ENCODE peak calls at places on chromosomes 5 and 9, in ten cellular contexts. Y is GM03348; L is activated CD8-positive, alpha-beta memory T cell treated with anti-CD3 and anti-CD28 coated beads, Interleukin-2, amount 50 U/mL, for 48 hours; M is NCI-H1436; C is activated T-helper 1 cell treated with Interleukin-2 at 50 U/mL for 16 hours; W is heart right ventricle; B is T1000; P is NCI-H345; K is AG08396; R is GM23248. A is an unnamed sample.

GRCh38 chr5:58041884-58042283 is 418.0 kb downstream of the PLK2 start:
- DNase-seq in C (no peak), K (no peak), R (no peak), Y (no peak), L (no peak), B (no peak), M (no peak), P (no peak), W (no peak), A (no peak)

GRCh38 chr5:73370620-73371583 is 77.7 kb downstream of the FOXD1 start:
- DNase-seq in M (no peak), K (peak), B (peak), C (no peak), L (no peak), R (peak), W (no peak), Y (peak), P (no peak), A (peak)

GRCh38 chr9:111913159-111913558 is 16.5 kb downstream of the UGCG start:
- DNase-seq in Y (no peak), L (no peak), M (no peak), P (no peak), R (no peak), B (no peak), K (no peak), W (no peak), C (no peak), A (no peak)

GRCh38 chr9:96420468-96421219 is 2.5 kb upstream of the ZNF367 start:
- DNase-seq in L (no peak), Y (peak), C (no peak), W (no peak), B (peak), K (peak), P (peak), R (peak), M (peak), A (peak)

GRCh38 chr5:73174100-73174815 is 1.3 kb downstream of the TMEM174 start:
- DNase-seq in Y (no peak), M (no peak), P (no peak), W (no peak), R (no peak), C (no peak), B (no peak), K (no peak), L (no peak), A (no peak)

GRCh38 chr9:113875420-113875916 is 641 bp upstream of the ZNF618 start:
- DNase-seq in B (no peak), P (no peak), L (no peak), C (no peak), R (peak), Y (no peak), W (no peak), M (no peak), K (no peak), A (peak)

GRCh38 chr5:162607879-162608278 is 540.3 kb downstream of the GABRG2 start:
- DNase-seq in C (no peak), P (no peak), K (no peak), L (no peak), B (no peak), R (no peak), W (no peak), M (no peak), Y (no peak), A (no peak)

GRCh38 chr9:132201139-132201538 is 39.3 kb downstream of the NTNG2 start:
- DNase-seq in B (no peak), L (no peak), Y (no peak), K (no peak), C (no peak), R (no peak), M (peak), P (peak), W (no peak), A (no peak)

GRCh38 chr9:17744786-17745185 is 165.9 kb downstream of the SH3GL2 start:
- DNase-seq in Y (peak), M (no peak), P (no peak), K (no peak), L (no peak), W (no peak), C (no peak), B (no peak), R (peak), A (peak)

GRCh38 chr5:158212915-158213314 is 354.0 kb upstream of the CLINT1 start:
- DNase-seq in L (no peak), K (no peak), Y (no peak), B (no peak), P (no peak), W (no peak), R (peak), C (no peak), M (no peak), A (no peak)

GRCh38 chr5:39107350-39107749 is 33.2 kb upstream of the RICTOR start:
- DNase-seq in Y (peak), K (no peak), M (no peak), B (no peak), P (no peak), W (no peak), C (no peak), R (peak), L (no peak), A (no peak)

GRCh38 chr5:80140496-80140895 is 105.3 kb downstream of the THBS4 start:
- DNase-seq in K (no peak), P (no peak), M (no peak), C (no peak), L (peak), W (no peak), B (no peak), R (no peak), Y (no peak), A (no peak)

GRCh38 chr5:126027149-126027548 is 396.1 kb upstream of the GRAMD2B start:
- DNase-seq in P (no peak), M (no peak), Y (no peak), C (no peak), L (no peak), R (no peak), W (no peak), K (no peak), B (no peak), A (no peak)

GRCh38 chr5:154861946-154862345 is 3.5 kb downstream of the CNOT8 start:
- DNase-seq in R (no peak), M (no peak), B (no peak), C (no peak), W (no peak), K (no peak), P (no peak), Y (no peak), L (no peak), A (no peak)

GRCh38 chr5:27830551-27830950 is 792.2 kb upstream of the CDH9 start:
- DNase-seq in P (no peak), R (peak), K (no peak), B (no peak), Y (no peak), M (no peak), L (no peak), C (no peak), W (no peak), A (no peak)